ENCODE peak calls at places on chromosomes 4 and X, in nine cellular contexts. One of them, this sample, is unnamed.

GRCh38 chrX:133258481-133258880 is 40.3 kb upstream of the TFDP3 start:
- DNase-seq in epithelial cell of esophagus: peak
- DNase-seq in ACHN: no peak
- DNase-seq in NCI-H748 treated with DMSO at 0.1 percent for 48 hours: no peak
- DNase-seq in Karpas-422: no peak
- DNase-seq in cerebellum: no peak
- DNase-seq in A549: no peak
- DNase-seq in stimulated activated CD8-positive, alpha-beta memory T cell treated with anti-CD3 and anti-CD28 coated beads, Interleukin-4, amount 100 ng/mL, for 24 hours: no peak
- DNase-seq in activated gamma-delta T cell treated with Interleukin-2 at 50 U/mL for 16 hours: no peak
- DNase-seq in this sample: peak

GRCh38 chr4:186132577-186133277 is 28.2 kb downstream of the FAM149A start:
- DNase-seq in activated gamma-delta T cell treated with Interleukin-2 at 50 U/mL for 16 hours: no peak
- DNase-seq in stimulated activated CD8-positive, alpha-beta memory T cell treated with anti-CD3 and anti-CD28 coated beads, Interleukin-4, amount 100 ng/mL, for 24 hours: no peak
- DNase-seq in ACHN: peak
- DNase-seq in NCI-H748 treated with DMSO at 0.1 percent for 48 hours: no peak
- DNase-seq in cerebellum: no peak
- DNase-seq in Karpas-422: peak
- DNase-seq in A549: peak
- DNase-seq in epithelial cell of esophagus: peak
- DNase-seq in this sample: peak

GRCh38 chr4:39638358-39639239 is at the start of gene SMIM14:
- DNase-seq in stimulated activated CD8-positive, alpha-beta memory T cell treated with anti-CD3 and anti-CD28 coated beads, Interleukin-4, amount 100 ng/mL, for 24 hours: peak
- DNase-seq in ACHN: peak
- DNase-seq in NCI-H748 treated with DMSO at 0.1 percent for 48 hours: peak
- DNase-seq in activated gamma-delta T cell treated with Interleukin-2 at 50 U/mL for 16 hours: peak
- DNase-seq in A549: peak
- DNase-seq in cerebellum: peak
- DNase-seq in epithelial cell of esophagus: peak
- DNase-seq in Karpas-422: peak
- DNase-seq in this sample: peak

GRCh38 chrX:134688839-134689238 is 30.6 kb upstream of the PLAC1 start:
- DNase-seq in cerebellum: no peak
- DNase-seq in epithelial cell of esophagus: peak
- DNase-seq in stimulated activated CD8-positive, alpha-beta memory T cell treated with anti-CD3 and anti-CD28 coated beads, Interleukin-4, amount 100 ng/mL, for 24 hours: no peak
- DNase-seq in Karpas-422: no peak
- DNase-seq in NCI-H748 treated with DMSO at 0.1 percent for 48 hours: no peak
- DNase-seq in activated gamma-delta T cell treated with Interleukin-2 at 50 U/mL for 16 hours: no peak
- DNase-seq in A549: no peak
- DNase-seq in ACHN: peak
- DNase-seq in this sample: peak

GRCh38 chr4:77082886-77083608 is 7.3 kb upstream of the CCNI start:
- DNase-seq in ACHN: no peak
- DNase-seq in NCI-H748 treated with DMSO at 0.1 percent for 48 hours: no peak
- DNase-seq in epithelial cell of esophagus: no peak
- DNase-seq in cerebellum: peak
- DNase-seq in Karpas-422: no peak
- DNase-seq in activated gamma-delta T cell treated with Interleukin-2 at 50 U/mL for 16 hours: no peak
- DNase-seq in A549: no peak
- DNase-seq in stimulated activated CD8-positive, alpha-beta memory T cell treated with anti-CD3 and anti-CD28 coated beads, Interleukin-4, amount 100 ng/mL, for 24 hours: no peak
- DNase-seq in this sample: no peak

GRCh38 chrX:70444326-70445196 is at the start of gene DLG3:
- DNase-seq in activated gamma-delta T cell treated with Interleukin-2 at 50 U/mL for 16 hours: no peak
- DNase-seq in epithelial cell of esophagus: peak
- DNase-seq in cerebellum: peak
- DNase-seq in ACHN: peak
- DNase-seq in Karpas-422: peak
- DNase-seq in stimulated activated CD8-positive, alpha-beta memory T cell treated with anti-CD3 and anti-CD28 coated beads, Interleukin-4, amount 100 ng/mL, for 24 hours: no peak
- DNase-seq in NCI-H748 treated with DMSO at 0.1 percent for 48 hours: peak
- DNase-seq in A549: peak
- DNase-seq in this sample: peak

GRCh38 chrX:96685205-96686099 is 810 bp downstream of the DIAPH2 start:
- DNase-seq in cerebellum: no peak
- DNase-seq in activated gamma-delta T cell treated with Interleukin-2 at 50 U/mL for 16 hours: peak
- DNase-seq in stimulated activated CD8-positive, alpha-beta memory T cell treated with anti-CD3 and anti-CD28 coated beads, Interleukin-4, amount 100 ng/mL, for 24 hours: peak
- DNase-seq in A549: no peak
- DNase-seq in epithelial cell of esophagus: peak
- DNase-seq in NCI-H748 treated with DMSO at 0.1 percent for 48 hours: no peak
- DNase-seq in Karpas-422: no peak
- DNase-seq in ACHN: peak
- DNase-seq in this sample: peak

GRCh38 chr4:72302981-72303704 is 265.9 kb downstream of the ADAMTS3 start:
- DNase-seq in Karpas-422: peak
- DNase-seq in NCI-H748 treated with DMSO at 0.1 percent for 48 hours: peak
- DNase-seq in A549: peak
- DNase-seq in ACHN: peak
- DNase-seq in stimulated activated CD8-positive, alpha-beta memory T cell treated with anti-CD3 and anti-CD28 coated beads, Interleukin-4, amount 100 ng/mL, for 24 hours: peak
- DNase-seq in activated gamma-delta T cell treated with Interleukin-2 at 50 U/mL for 16 hours: peak
- DNase-seq in cerebellum: no peak
- DNase-seq in epithelial cell of esophagus: peak
- DNase-seq in this sample: peak

GRCh38 chr4:39043058-39043696 is 11.0 kb upstream of the TMEM156 start:
- DNase-seq in A549: no peak
- DNase-seq in stimulated activated CD8-positive, alpha-beta memory T cell treated with anti-CD3 and anti-CD28 coated beads, Interleukin-4, amount 100 ng/mL, for 24 hours: no peak
- DNase-seq in Karpas-422: no peak
- DNase-seq in cerebellum: no peak
- DNase-seq in activated gamma-delta T cell treated with Interleukin-2 at 50 U/mL for 16 hours: no peak
- DNase-seq in ACHN: no peak
- DNase-seq in epithelial cell of esophagus: peak
- DNase-seq in NCI-H748 treated with DMSO at 0.1 percent for 48 hours: no peak
- DNase-seq in this sample: peak

GRCh38 chr4:95536650-95537049 is 12.1 kb downstream of the UNC5C start:
- DNase-seq in activated gamma-delta T cell treated with Interleukin-2 at 50 U/mL for 16 hours: no peak
- DNase-seq in epithelial cell of esophagus: no peak
- DNase-seq in ACHN: no peak
- DNase-seq in NCI-H748 treated with DMSO at 0.1 percent for 48 hours: no peak
- DNase-seq in A549: no peak
- DNase-seq in stimulated activated CD8-positive, alpha-beta memory T cell treated with anti-CD3 and anti-CD28 coated beads, Interleukin-4, amount 100 ng/mL, for 24 hours: no peak
- DNase-seq in Karpas-422: no peak
- DNase-seq in cerebellum: no peak
- DNase-seq in this sample: no peak